ENCODE peak calls at places on chromosome 12, in five cellular contexts. Y is WTC11, K is adrenal gland, B is cardiac fibroblast, F is neural progenitor cell. G is an unnamed sample.

GRCh38 chr12:64672925-64673409 is 62.7 kb downstream of the RASSF3 start:
- DNase-seq in F (no peak), K (peak; percentile 62), Y (no peak), B (peak; percentile 68), G (peak; percentile 73)

GRCh38 chr12:106304001-106304421 is 1.5 kb downstream of the TCP11L2 start:
- DNase-seq in K (peak; percentile 16), B (no peak), F (peak; percentile 12), Y (no peak), G (peak; percentile 13)

GRCh38 chr12:24014853-24015590 is 65.6 kb upstream of the SOX5 start:
- DNase-seq in B (no peak), F (peak; percentile 89), K (no peak), Y (no peak), G (no peak)

GRCh38 chr12:98980508-98980907 is 335.4 kb downstream of the APAF1 start:
- DNase-seq in K (no peak), B (no peak), F (no peak), Y (no peak), G (no peak)

GRCh38 chr12:107702106-107702505 is 16.5 kb downstream of the PWP1 start:
- DNase-seq in K (no peak), B (no peak), Y (no peak), F (no peak), G (no peak)

GRCh38 chr12:92414383-92415065 is 268.9 kb upstream of the BTG1 start:
- DNase-seq in B (peak; percentile 19), Y (no peak), F (no peak), K (no peak), G (no peak)

GRCh38 chr12:119024226-119024810 is 43.0 kb downstream of the SRRM4 start:
- DNase-seq in B (no peak), Y (no peak), K (no peak), F (peak; percentile 47), G (no peak)

GRCh38 chr12:131229426-131230339 is 276.0 kb downstream of the ADGRD1 start:
- DNase-seq in F (peak; percentile 56), Y (peak; percentile 60), K (peak; percentile 35), B (no peak), G (no peak)

GRCh38 chr12:124507188-124508109 is 60.0 kb downstream of the NCOR2 start:
- DNase-seq in K (no peak), Y (no peak), B (peak; percentile 72), F (peak; percentile 33), G (no peak)

GRCh38 chr12:49543221-49543913 is 4.5 kb downstream of the KCNH3 start:
- DNase-seq in K (no peak), F (no peak), Y (no peak), B (no peak), G (no peak)

GRCh38 chr12:94649349-94650142 is 811 bp downstream of the TMCC3 start:
- DNase-seq in F (peak; percentile 68), K (peak; percentile 47), B (peak; percentile 52), Y (peak; percentile 47), G (peak; percentile 34)

GRCh38 chr12:67457799-67458680 is 188.9 kb downstream of the CAND1 start:
- DNase-seq in K (no peak), F (no peak), B (peak; percentile 40), Y (no peak), G (peak; percentile 16)

GRCh38 chr12:30973171-30973570 is 46.6 kb downstream of the TSPAN11 start:
- DNase-seq in B (no peak), F (no peak), Y (no peak), K (no peak), G (no peak)

GRCh38 chr12:2845280-2845679 is 10.4 kb upstream of the NRIP2 start:
- DNase-seq in F (peak; percentile 37), K (peak; percentile 54), B (peak; percentile 89), Y (no peak), G (no peak)

GRCh38 chr12:81644503-81644902 is 114.6 kb downstream of the PPFIA2 start:
- DNase-seq in F (peak; percentile 47), Y (no peak), B (peak; percentile 66), K (no peak), G (peak; percentile 15)

GRCh38 chr12:113232787-113233585 is 11.7 kb downstream of the TPCN1 start:
- DNase-seq in F (peak; percentile 57), B (no peak), Y (peak; percentile 82), K (peak; percentile 83), G (no peak)

GRCh38 chr12:39613525-39613924 is 6.1 kb downstream of the ABCD2 start:
- DNase-seq in K (no peak), F (no peak), Y (no peak), B (no peak), G (no peak)

GRCh38 chr12:24177889-24178288 is 228.4 kb upstream of the SOX5 start:
- DNase-seq in Y (no peak), K (no peak), F (no peak), B (no peak), G (no peak)

GRCh38 chr12:88142610-88142991 is 494 bp downstream of the TMTC3 start:
- DNase-seq in F (peak; percentile 40), B (no peak), K (peak; percentile 22), Y (peak; percentile 38), G (no peak)

GRCh38 chr12:125657681-125658080 is 592.4 kb downstream of the AACS start:
- DNase-seq in B (no peak), F (no peak), Y (no peak), K (no peak), G (no peak)

GRCh38 chr12:50765325-50765911 is 1.5 kb downstream of the ATF1 start:
- DNase-seq in K (peak; percentile 54), F (peak; percentile 65), Y (peak; percentile 23), B (peak; percentile 61), G (peak; percentile 55)

GRCh38 chr12:67650528-67651379 is 2.2 kb downstream of the DYRK2 start:
- DNase-seq in K (no peak), Y (no peak), F (no peak), B (no peak), G (peak; percentile 23)

GRCh38 chr12:30794591-30795409 is 40.0 kb upstream of the CAPRIN2 start:
- DNase-seq in F (no peak), Y (peak; percentile 42), B (peak; percentile 92), K (peak; percentile 63), G (peak; percentile 4)

GRCh38 chr12:105330938-105331804 is 680 bp downstream of the C12orf75 start:
- DNase-seq in B (no peak), K (peak; percentile 40), F (peak; percentile 50), Y (peak; percentile 25), G (peak; percentile 39)

GRCh38 chr12:52209321-52209720 is 17.5 kb upstream of the KRT80 start:
- DNase-seq in F (no peak), B (no peak), K (no peak), Y (no peak), G (no peak)

GRCh38 chr12:54126696-54127537 is 61.9 kb downstream of the SMUG1 start:
- DNase-seq in K (peak; percentile 71), Y (peak; percentile 62), F (peak; percentile 66), B (no peak), G (peak; percentile 26)

GRCh38 chr12:51926064-51926632 is 18.8 kb downstream of the ACVRL1 start:
- DNase-seq in K (no peak), F (no peak), Y (no peak), B (peak; percentile 86), G (no peak)

GRCh38 chr12:84974177-84974815 is 61.7 kb upstream of the SLC6A15 start:
- DNase-seq in F (no peak), Y (no peak), B (no peak), K (no peak), G (no peak)

GRCh38 chr12:130663510-130663909 is 52.6 kb downstream of the RIMBP2 start:
- DNase-seq in K (no peak), F (no peak), B (no peak), Y (no peak), G (no peak)

GRCh38 chr12:28130625-28131598 is 59.3 kb upstream of the CCDC91 start:
- DNase-seq in F (no peak), B (peak; percentile 99), Y (no peak), K (peak; percentile 16), G (peak; percentile 7)

GRCh38 chr12:48442191-48442828 is 30.0 kb upstream of the ANP32D start:
- DNase-seq in B (no peak), F (peak; percentile 30), Y (peak; percentile 16), K (no peak), G (no peak)

GRCh38 chr12:591167-591570 is 72.1 kb downstream of the NINJ2 start:
- DNase-seq in F (no peak), K (no peak), B (no peak), Y (no peak), G (no peak)

GRCh38 chr12:25587346-25587745 is 34.3 kb upstream of the LMNTD1 start:
- DNase-seq in K (no peak), B (no peak), F (no peak), Y (no peak), G (no peak)

GRCh38 chr12:25585021-25585523 is 32.0 kb upstream of the LMNTD1 start:
- DNase-seq in F (no peak), B (peak; percentile 98), Y (no peak), K (peak; percentile 33), G (peak; percentile 25)

GRCh38 chr12:25581067-25581466 is 28.0 kb upstream of the LMNTD1 start:
- DNase-seq in K (no peak), Y (no peak), F (no peak), B (no peak), G (no peak)

GRCh38 chr12:25585662-25586061 is 32.6 kb upstream of the LMNTD1 start:
- DNase-seq in K (no peak), B (no peak), F (no peak), Y (no peak), G (no peak)

DNA sequence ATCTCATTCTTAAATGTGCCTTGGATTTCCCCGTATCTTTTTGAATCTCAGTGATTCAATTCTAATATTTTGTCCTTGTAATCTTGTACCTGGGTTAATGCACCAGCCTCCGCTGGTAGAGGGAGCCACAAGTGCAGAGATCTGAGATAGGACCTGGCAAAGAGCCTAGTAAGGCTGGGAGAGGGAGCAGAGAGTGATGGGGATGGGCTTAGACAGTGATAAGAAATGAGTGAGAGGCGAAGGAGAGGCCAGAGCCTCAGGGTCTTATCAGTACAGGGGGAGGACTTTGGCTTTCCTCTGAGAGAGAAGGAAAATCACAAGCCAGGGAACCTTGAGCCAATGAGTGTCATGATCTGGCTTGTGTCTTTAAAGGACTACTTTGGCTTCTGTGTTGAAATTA is 30.5 kb upstream of the LMNTD1 start:
- DNase-seq in Y (peak; percentile 27), K (peak; percentile 65), F (peak; percentile 17), B (peak; percentile 88), G (peak; percentile 20)
- TF ChIP-seq CTCF in Y (no peak), K (peak; percentile 44), F (peak; percentile 38), B (no peak), G (no peak)

DNA sequence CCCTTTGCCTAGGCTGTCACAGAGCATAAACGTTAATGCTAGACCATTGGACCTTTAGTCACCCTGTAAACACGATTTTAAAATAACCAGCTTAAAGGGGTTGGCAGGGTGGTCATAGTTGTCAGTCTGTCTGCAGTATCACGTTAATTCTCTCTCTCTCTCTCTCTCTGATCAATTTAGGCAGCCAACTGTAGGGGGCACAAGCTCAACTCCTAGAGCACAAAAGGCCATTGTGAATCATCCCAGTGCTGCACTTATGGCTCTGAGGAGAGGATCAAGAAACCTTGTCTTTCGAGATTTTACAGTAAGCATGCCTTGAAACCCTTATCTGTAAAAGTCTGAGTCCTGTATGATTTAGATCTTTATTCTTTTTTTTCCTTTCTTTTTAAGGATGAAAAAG is 97.1 kb downstream of the SCAF11 start:
- DNase-seq in B (no peak), F (peak; percentile 73), K (peak; percentile 20), Y (no peak), G (no peak)
- TF ChIP-seq CTCF in B (peak; percentile 24), F (peak; percentile 63), K (no peak), Y (no peak), G (no peak)

GRCh38 chr12:120534703-120535655 is 823 bp downstream of the RNF10 start:
- DNase-seq in Y (peak; percentile 64), B (peak; percentile 70), K (peak; percentile 43), F (peak; percentile 78), G (peak; percentile 59)
- TF ChIP-seq CTCF in Y (no peak), B (no peak), K (no peak), F (no peak), G (no peak)

GRCh38 chr12:96063046-96063445 is 27.7 kb upstream of the LTA4H start:
- DNase-seq in K (no peak), Y (no peak), B (peak; percentile 55), F (no peak), G (no peak)
- TF ChIP-seq CTCF in K (no peak), Y (no peak), B (peak; percentile 10), F (no peak), G (no peak)

G was measured in body of pancreas.